ENCODE peak calls at places on chromosomes 12 and 14, in four cellular contexts. T is stimulated activated effector memory CD8-positive, alpha-beta T cell treated with anti-CD3 and anti-CD28 coated beads, Interleukin-12 subunit alpha, Interleukin-12 subunit beta, amount 100 ng/mL, for 72 hours; X is B cell; R is HS-27A. N is an unnamed sample.

GRCh38 chr12:73867147-73867546 is 670.5 kb upstream of the ATXN7L3B start:
- DNase-seq in T (no peak), X (no peak), R (no peak), N (no peak)

GRCh38 chr14:95359974-95360826 is 40.5 kb upstream of the CLMN start:
- DNase-seq in T (no peak), X (peak; percentile 24), R (no peak), N (no peak)

GRCh38 chr14:94161087-94161486 is 13.0 kb upstream of the PPP4R4 start:
- DNase-seq in T (no peak), X (no peak), R (no peak), N (no peak)

GRCh38 chr12:65891987-65892481 is 67.8 kb downstream of the HMGA2 start:
- DNase-seq in T (no peak), X (no peak), R (peak; percentile 94), N (no peak)

GRCh38 chr14:96434040-96434439 is 42.1 kb downstream of the AK7 start:
- DNase-seq in T (no peak), X (no peak), R (no peak), N (no peak)

GRCh38 chr12:49538740-49539403 is at the start of gene KCNH3:
- DNase-seq in T (peak; percentile 85), X (peak; percentile 91), R (no peak), N (no peak)

GRCh38 chr12:121719926-121720414 is 7.4 kb downstream of the TMEM120B start:
- DNase-seq in T (no peak), X (no peak), R (peak; percentile 59), N (no peak)

GRCh38 chr12:53268637-53269562 is 801 bp downstream of the ESPL1 start:
- DNase-seq in T (no peak), X (no peak), R (no peak), N (no peak)

GRCh38 chr14:101055776-101056374 is 152.4 kb upstream of the RTL1 start:
- DNase-seq in T (no peak), X (no peak), R (no peak), N (no peak)

GRCh38 chr14:98889107-98889835 is 382.7 kb downstream of the BCL11B start:
- DNase-seq in T (no peak), X (no peak), R (no peak), N (no peak)

GRCh38 chr14:74615735-74616134 is 3.7 kb upstream of the LTBP2 start:
- DNase-seq in T (no peak), X (no peak), R (no peak), N (no peak)

GRCh38 chr12:109716512-109717389 is 3.1 kb downstream of the FAM222A start:
- DNase-seq in T (no peak), X (no peak), R (no peak), N (no peak)

GRCh38 chr14:99590746-99591555 is 13.1 kb downstream of the CCDC85C start:
- DNase-seq in T (no peak), X (no peak), R (no peak), N (no peak)

GRCh38 chr14:20799955-20800544 is 2.6 kb downstream of the RNASE1 start:
- DNase-seq in T (no peak), X (peak; percentile 33), R (no peak), N (no peak)

GRCh38 chr12:57549909-57550627 is at the start of gene KIF5A:
- DNase-seq in T (peak; percentile 85), X (peak; percentile 71), R (no peak), N (no peak)

GRCh38 chr14:69665596-69665995 is 54.2 kb downstream of the SUSD6 start:
- DNase-seq in T (no peak), X (no peak), R (no peak), N (no peak)

GRCh38 chr14:33589334-33589733 is 361.5 kb downstream of the EGLN3 start:
- DNase-seq in T (no peak), X (no peak), R (no peak), N (no peak)

GRCh38 chr12:69821032-69821431 is 4.0 kb upstream of the MYRFL start:
- DNase-seq in T (no peak), X (no peak), R (no peak), N (no peak)

GRCh38 chr12:91327889-91328288 is 145.3 kb upstream of the DCN start:
- DNase-seq in T (no peak), X (no peak), R (peak; percentile 7), N (no peak)

GRCh38 chr12:116591608-116592115 is 32.5 kb downstream of the MAP1LC3B2 start:
- DNase-seq in T (no peak), X (no peak), R (no peak), N (no peak)

GRCh38 chr14:29148221-29148620 is 381.6 kb downstream of the FOXG1 start:
- DNase-seq in T (no peak), X (no peak), R (no peak), N (no peak)

GRCh38 chr14:103775506-103775905 is 59.9 kb downstream of the ZFYVE21 start:
- DNase-seq in T (no peak), X (no peak), R (no peak), N (no peak)

GRCh38 chr12:541676-542289 is 82.0 kb downstream of the B4GALNT3 start:
- DNase-seq in T (no peak), X (no peak), R (no peak), N (no peak)

GRCh38 chr12:48929551-48929950 is 4.3 kb upstream of the FKBP11 start:
- DNase-seq in T (no peak), X (no peak), R (no peak), N (no peak)

GRCh38 chr12:90080616-90081015 is 372.0 kb upstream of the ATP2B1 start:
- DNase-seq in T (no peak), X (no peak), R (no peak), N (no peak)

GRCh38 chr14:94043111-94043755 is 17.1 kb downstream of the OTUB2 start:
- DNase-seq in T (no peak), X (no peak), R (no peak), N (no peak)

GRCh38 chr12:116164976-116165425 is 112.5 kb downstream of the MED13L start:
- DNase-seq in T (no peak), X (no peak), R (no peak), N (no peak)

N was measured in KG1.